ENCODE peak calls at places on chromosome 6, in eight cellular contexts. One of them, this sample, is unnamed.

GRCh38 chr6:138499303-138499991 is at the start of gene NHSL1:
- DNase-seq in cardiac muscle cell: no peak
- DNase-seq in astrocyte of the spinal cord: peak; percentile 82
- DNase-seq in fibroblast of lung: peak; percentile 71
- DNase-seq in ovary: no peak
- DNase-seq in left ventricle myocardium inferior: no peak
- DNase-seq in heart right ventricle: no peak
- DNase-seq in AG10803: peak; percentile 30
- DNase-seq in this sample: no peak

GRCh38 chr6:354631-355280 is 36.8 kb upstream of the IRF4 start:
- DNase-seq in left ventricle myocardium inferior: no peak
- DNase-seq in astrocyte of the spinal cord: no peak
- DNase-seq in AG10803: no peak
- DNase-seq in cardiac muscle cell: no peak
- DNase-seq in ovary: no peak
- DNase-seq in fibroblast of lung: no peak
- DNase-seq in heart right ventricle: no peak
- DNase-seq in this sample: no peak

GRCh38 chr6:82987951-82988350 is 77.7 kb downstream of the UBE3D start:
- DNase-seq in heart right ventricle: no peak
- DNase-seq in cardiac muscle cell: peak; percentile 8
- DNase-seq in astrocyte of the spinal cord: no peak
- DNase-seq in fibroblast of lung: no peak
- DNase-seq in ovary: no peak
- DNase-seq in AG10803: peak; percentile 59
- DNase-seq in left ventricle myocardium inferior: no peak
- DNase-seq in this sample: no peak

GRCh38 chr6:169866668-169867521 is 115.5 kb downstream of the ERMARD start:
- DNase-seq in astrocyte of the spinal cord: no peak
- DNase-seq in left ventricle myocardium inferior: no peak
- DNase-seq in fibroblast of lung: no peak
- DNase-seq in cardiac muscle cell: no peak
- DNase-seq in ovary: no peak
- DNase-seq in AG10803: no peak
- DNase-seq in heart right ventricle: no peak
- DNase-seq in this sample: no peak

GRCh38 chr6:127100510-127101140 is 17.8 kb upstream of the RSPO3 start:
- DNase-seq in AG10803: peak; percentile 52
- DNase-seq in cardiac muscle cell: peak; percentile 33
- DNase-seq in astrocyte of the spinal cord: peak; percentile 42
- DNase-seq in fibroblast of lung: peak; percentile 10
- DNase-seq in ovary: no peak
- DNase-seq in heart right ventricle: no peak
- DNase-seq in left ventricle myocardium inferior: no peak
- DNase-seq in this sample: peak; percentile 64

GRCh38 chr6:88982720-88983119 is 19.3 kb upstream of the RNGTT start:
- DNase-seq in left ventricle myocardium inferior: no peak
- DNase-seq in heart right ventricle: no peak
- DNase-seq in fibroblast of lung: peak; percentile 84
- DNase-seq in cardiac muscle cell: peak; percentile 86
- DNase-seq in AG10803: peak; percentile 88
- DNase-seq in ovary: peak; percentile 53
- DNase-seq in astrocyte of the spinal cord: peak; percentile 84
- DNase-seq in this sample: peak; percentile 85

GRCh38 chr6:7165002-7165735 is 57.4 kb downstream of the RREB1 start:
- DNase-seq in heart right ventricle: no peak
- DNase-seq in cardiac muscle cell: peak; percentile 89
- DNase-seq in left ventricle myocardium inferior: no peak
- DNase-seq in AG10803: no peak
- DNase-seq in astrocyte of the spinal cord: peak; percentile 72
- DNase-seq in ovary: peak; percentile 41
- DNase-seq in fibroblast of lung: peak; percentile 65
- DNase-seq in this sample: peak; percentile 87

GRCh38 chr6:144582939-144583613 is 297.9 kb downstream of the UTRN start:
- DNase-seq in AG10803: no peak
- DNase-seq in ovary: peak; percentile 10
- DNase-seq in cardiac muscle cell: peak; percentile 46
- DNase-seq in astrocyte of the spinal cord: peak; percentile 49
- DNase-seq in left ventricle myocardium inferior: peak; percentile 39
- DNase-seq in heart right ventricle: peak; percentile 44
- DNase-seq in fibroblast of lung: peak; percentile 39
- DNase-seq in this sample: peak; percentile 44

GRCh38 chr6:132763269-132763668 is 5.6 kb upstream of the VNN2 start:
- DNase-seq in cardiac muscle cell: peak; percentile 4
- DNase-seq in left ventricle myocardium inferior: no peak
- DNase-seq in heart right ventricle: no peak
- DNase-seq in fibroblast of lung: no peak
- DNase-seq in astrocyte of the spinal cord: no peak
- DNase-seq in ovary: no peak
- DNase-seq in AG10803: no peak
- DNase-seq in this sample: no peak

GRCh38 chr6:150691463-150691862 is 91.8 kb downstream of the PLEKHG1 start:
- DNase-seq in heart right ventricle: no peak
- DNase-seq in astrocyte of the spinal cord: no peak
- DNase-seq in AG10803: no peak
- DNase-seq in left ventricle myocardium inferior: no peak
- DNase-seq in ovary: no peak
- DNase-seq in cardiac muscle cell: no peak
- DNase-seq in fibroblast of lung: peak; percentile 53
- DNase-seq in this sample: no peak

GRCh38 chr6:160198577-160199211 is 59.9 kb downstream of the SLC22A2 start:
- DNase-seq in AG10803: no peak
- DNase-seq in cardiac muscle cell: peak; percentile 18
- DNase-seq in left ventricle myocardium inferior: no peak
- DNase-seq in heart right ventricle: no peak
- DNase-seq in ovary: no peak
- DNase-seq in astrocyte of the spinal cord: no peak
- DNase-seq in fibroblast of lung: peak; percentile 51
- DNase-seq in this sample: peak; percentile 5

DNA sequence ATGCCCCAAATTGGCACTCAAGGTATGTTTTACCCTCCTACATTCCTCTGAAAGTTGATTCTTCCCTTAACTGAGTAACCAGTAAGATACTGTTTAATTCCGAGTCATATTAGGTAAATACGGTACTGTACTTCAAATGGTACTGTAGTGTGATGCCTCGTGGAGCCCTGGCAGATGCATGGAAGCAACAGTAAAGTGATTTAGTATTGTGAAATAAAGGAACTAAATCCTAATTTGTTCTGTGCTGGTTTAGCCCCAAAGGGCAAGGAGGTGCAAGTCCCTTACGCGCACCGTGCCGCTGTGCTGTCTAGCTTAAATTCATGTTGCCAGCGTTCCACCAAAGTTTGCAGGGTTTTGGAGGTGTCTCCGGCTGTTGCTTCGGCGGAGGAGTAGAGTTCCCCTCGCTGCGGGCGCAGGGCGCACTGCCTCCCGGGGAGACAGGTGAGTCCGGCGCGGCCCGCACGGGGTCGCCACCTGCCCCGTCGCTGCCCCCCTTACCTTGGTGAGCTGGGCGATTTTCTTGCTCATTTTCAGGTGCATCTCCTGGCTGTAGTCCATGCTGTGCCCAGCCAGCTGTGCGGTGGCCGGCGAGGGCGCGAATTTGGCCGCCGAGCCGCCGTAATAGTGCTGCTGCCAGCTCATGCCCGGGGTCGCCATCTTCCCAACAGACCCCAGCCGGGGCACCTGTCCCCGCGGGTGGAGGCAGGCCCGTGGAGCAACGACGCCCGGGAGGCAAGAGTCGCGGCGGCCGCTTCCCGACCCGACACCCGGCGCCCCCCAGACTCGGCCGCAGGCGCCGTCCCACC is 618 bp downstream of the FAM184A start:
- DNase-seq in left ventricle myocardium inferior: no peak
- DNase-seq in astrocyte of the spinal cord: peak; percentile 22
- DNase-seq in ovary: peak; percentile 34
- DNase-seq in heart right ventricle: peak; percentile 24
- DNase-seq in AG10803: peak; percentile 2
- DNase-seq in fibroblast of lung: peak; percentile 11
- DNase-seq in cardiac muscle cell: peak; percentile 15
- DNase-seq in this sample: peak; percentile 10
- TF ChIP-seq CTCF in left ventricle myocardium inferior: no peak
- TF ChIP-seq CTCF in astrocyte of the spinal cord: no peak
- TF ChIP-seq CTCF in ovary: peak; percentile 31
- TF ChIP-seq CTCF in heart right ventricle: no peak
- TF ChIP-seq CTCF in AG10803: no peak
- TF ChIP-seq CTCF in fibroblast of lung: no peak
- TF ChIP-seq CTCF in cardiac muscle cell: peak; percentile 2
- TF ChIP-seq CTCF in this sample: no peak

GRCh38 chr6:4577406-4577805 is 198.8 kb upstream of the CDYL start:
- DNase-seq in AG10803: peak; percentile 97
- DNase-seq in left ventricle myocardium inferior: no peak
- DNase-seq in heart right ventricle: no peak
- DNase-seq in fibroblast of lung: peak; percentile 96
- DNase-seq in ovary: no peak
- DNase-seq in astrocyte of the spinal cord: peak; percentile 94
- DNase-seq in cardiac muscle cell: peak; percentile 96
- DNase-seq in this sample: peak; percentile 99
- H3K4me3 ChIP-seq in AG10803: no peak overlapping the region
- H3K4me3 ChIP-seq in left ventricle myocardium inferior: no peak overlapping the region
- H3K4me3 ChIP-seq in heart right ventricle: no peak overlapping the region
- H3K4me3 ChIP-seq in fibroblast of lung: no peak overlapping the region
- H3K4me3 ChIP-seq in ovary: no peak overlapping the region
- H3K4me3 ChIP-seq in astrocyte of the spinal cord: no peak overlapping the region
- H3K4me3 ChIP-seq in cardiac muscle cell: no peak overlapping the region
- H3K4me3 ChIP-seq in this sample: no peak overlapping the region

DNA sequence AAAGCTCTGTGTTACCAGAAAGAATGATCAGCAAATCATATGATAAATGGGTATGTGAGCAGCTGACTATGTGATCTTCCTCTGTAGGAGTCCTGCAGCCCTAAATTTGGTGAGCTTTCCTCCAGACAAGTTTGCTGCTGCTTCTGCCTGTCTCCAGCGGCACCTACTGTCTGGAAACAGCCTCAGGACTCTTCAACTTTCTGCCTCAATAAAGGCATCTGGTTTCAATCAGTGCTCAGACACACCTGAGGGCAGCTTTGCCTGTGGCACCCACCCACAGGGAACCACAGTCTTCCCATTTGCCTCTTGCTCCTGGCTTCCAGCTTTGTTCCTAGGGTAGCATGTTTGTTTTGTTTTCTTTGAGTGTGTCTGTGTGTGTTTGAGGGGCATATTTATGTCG is 727.9 kb upstream of the MAN1A1 start:
- DNase-seq in fibroblast of lung: no peak
- DNase-seq in left ventricle myocardium inferior: no peak
- DNase-seq in heart right ventricle: no peak
- DNase-seq in cardiac muscle cell: peak; percentile 6
- DNase-seq in AG10803: peak; percentile 10
- DNase-seq in astrocyte of the spinal cord: peak; percentile 1
- DNase-seq in ovary: no peak
- DNase-seq in this sample: peak; percentile 1
- TF ChIP-seq CTCF in fibroblast of lung: no peak
- TF ChIP-seq CTCF in left ventricle myocardium inferior: peak; percentile 20
- TF ChIP-seq CTCF in heart right ventricle: peak; percentile 7
- TF ChIP-seq CTCF in cardiac muscle cell: peak; percentile 10
- TF ChIP-seq CTCF in AG10803: peak; percentile 32
- TF ChIP-seq CTCF in astrocyte of the spinal cord: peak; percentile 26
- TF ChIP-seq CTCF in ovary: no peak
- TF ChIP-seq CTCF in this sample: no peak

GRCh38 chr6:137095093-137095492 is 50.3 kb upstream of the IL20RA start:
- DNase-seq in astrocyte of the spinal cord: no peak
- DNase-seq in AG10803: no peak
- DNase-seq in cardiac muscle cell: no peak
- DNase-seq in fibroblast of lung: no peak
- DNase-seq in ovary: no peak
- DNase-seq in heart right ventricle: no peak
- DNase-seq in left ventricle myocardium inferior: no peak
- DNase-seq in this sample: no peak
- H3K4me3 ChIP-seq in astrocyte of the spinal cord: no peak overlapping the region
- H3K4me3 ChIP-seq in AG10803: no peak overlapping the region
- H3K4me3 ChIP-seq in cardiac muscle cell: no peak overlapping the region
- H3K4me3 ChIP-seq in fibroblast of lung: no peak overlapping the region
- H3K4me3 ChIP-seq in ovary: no peak overlapping the region
- H3K4me3 ChIP-seq in heart right ventricle: no peak overlapping the region
- H3K4me3 ChIP-seq in left ventricle myocardium inferior: no peak overlapping the region
- H3K4me3 ChIP-seq in this sample: no peak overlapping the region

GRCh38 chr6:44061375-44062104 is 65.7 kb downstream of the MRPL14 start:
- DNase-seq in left ventricle myocardium inferior: no peak
- DNase-seq in heart right ventricle: no peak
- DNase-seq in cardiac muscle cell: peak; percentile 51
- DNase-seq in fibroblast of lung: peak; percentile 80
- DNase-seq in astrocyte of the spinal cord: no peak
- DNase-seq in ovary: no peak
- DNase-seq in AG10803: peak; percentile 31
- DNase-seq in this sample: peak; percentile 68

GRCh38 chr6:44064089-44064947 is 62.9 kb downstream of the MRPL14 start:
- DNase-seq in heart right ventricle: no peak
- DNase-seq in fibroblast of lung: peak; percentile 98
- DNase-seq in astrocyte of the spinal cord: peak; percentile 95
- DNase-seq in cardiac muscle cell: peak; percentile 97
- DNase-seq in ovary: no peak
- DNase-seq in AG10803: peak; percentile 90
- DNase-seq in left ventricle myocardium inferior: peak; percentile 39
- DNase-seq in this sample: peak; percentile 92

GRCh38 chr6:44063561-44064059 is 63.6 kb downstream of the MRPL14 start:
- DNase-seq in heart right ventricle: no peak
- DNase-seq in left ventricle myocardium inferior: no peak
- DNase-seq in astrocyte of the spinal cord: no peak
- DNase-seq in fibroblast of lung: no peak
- DNase-seq in ovary: no peak
- DNase-seq in cardiac muscle cell: no peak
- DNase-seq in AG10803: no peak
- DNase-seq in this sample: no peak

GRCh38 chr6:44062105-44062770 is 65.0 kb downstream of the MRPL14 start:
- DNase-seq in left ventricle myocardium inferior: peak; percentile 38
- DNase-seq in cardiac muscle cell: no peak
- DNase-seq in ovary: no peak
- DNase-seq in heart right ventricle: no peak
- DNase-seq in fibroblast of lung: no peak
- DNase-seq in AG10803: no peak
- DNase-seq in astrocyte of the spinal cord: no peak
- DNase-seq in this sample: no peak

GRCh38 chr6:44062771-44063560 is 64.3 kb downstream of the MRPL14 start:
- DNase-seq in cardiac muscle cell: peak; percentile 56
- DNase-seq in left ventricle myocardium inferior: no peak
- DNase-seq in heart right ventricle: no peak
- DNase-seq in ovary: no peak
- DNase-seq in astrocyte of the spinal cord: no peak
- DNase-seq in fibroblast of lung: no peak
- DNase-seq in AG10803: no peak
- DNase-seq in this sample: no peak
- TF ChIP-seq CTCF in cardiac muscle cell: peak; percentile 58
- TF ChIP-seq CTCF in left ventricle myocardium inferior: peak; percentile 41
- TF ChIP-seq CTCF in heart right ventricle: peak; percentile 50
- TF ChIP-seq CTCF in ovary: no peak
- TF ChIP-seq CTCF in astrocyte of the spinal cord: peak; percentile 54
- TF ChIP-seq CTCF in fibroblast of lung: peak; percentile 22
- TF ChIP-seq CTCF in AG10803: peak; percentile 36
- TF ChIP-seq CTCF in this sample: peak; percentile 59

DNA sequence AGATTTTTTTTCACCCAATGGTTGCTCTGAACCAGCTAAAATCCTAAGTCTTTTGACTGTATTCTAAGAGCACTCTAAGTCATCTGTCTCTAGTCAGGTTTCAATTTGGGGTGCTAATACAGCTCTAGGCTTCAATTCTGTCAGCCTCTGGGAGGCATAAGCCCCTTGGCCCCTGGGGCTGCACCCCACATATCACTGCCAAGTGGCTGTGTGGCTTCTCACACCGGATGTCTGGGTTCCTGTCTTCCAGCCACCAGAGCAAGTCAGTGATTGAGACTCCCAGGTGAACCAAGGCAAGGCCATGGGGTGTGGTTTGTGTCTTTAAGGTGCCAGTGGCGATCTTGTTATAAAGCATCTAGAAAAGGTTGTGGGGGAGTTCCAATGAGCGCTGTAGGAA is 136.5 kb downstream of the TMEM242 start:
- DNase-seq in AG10803: no peak
- DNase-seq in cardiac muscle cell: no peak
- DNase-seq in fibroblast of lung: no peak
- DNase-seq in astrocyte of the spinal cord: no peak
- DNase-seq in heart right ventricle: no peak
- DNase-seq in ovary: no peak
- DNase-seq in left ventricle myocardium inferior: no peak
- DNase-seq in this sample: no peak
- H3K4me3 ChIP-seq in AG10803: no peak overlapping the region
- H3K4me3 ChIP-seq in cardiac muscle cell: no peak overlapping the region
- H3K4me3 ChIP-seq in fibroblast of lung: no peak overlapping the region
- H3K4me3 ChIP-seq in astrocyte of the spinal cord: no peak overlapping the region
- H3K4me3 ChIP-seq in heart right ventricle: no peak overlapping the region
- H3K4me3 ChIP-seq in ovary: no peak overlapping the region
- H3K4me3 ChIP-seq in left ventricle myocardium inferior: no peak overlapping the region
- H3K4me3 ChIP-seq in this sample: no peak overlapping the region